ENCODE peak calls at places on chromosomes 11 and 22, in eight cellular contexts. P is neural progenitor cell, O is PC-3, S is lung, D is glutamatergic neuron, I is WTC11, F is HFFc6, K is GM20000. X is an unnamed sample.

GRCh38 chr11:65588199-65589054 is 7.2 kb downstream of the KCNK7 start:
- DNase-seq in D (peak; percentile 62), I (peak; percentile 80), P (peak; percentile 76), S (no peak), O (peak; percentile 65), F (peak; percentile 46), K (peak; percentile 97), X (no peak)

GRCh38 chr11:44916316-44916715 is 34.4 kb downstream of the TP53I11 start:
- DNase-seq in D (no peak), I (no peak), S (no peak), O (no peak), F (no peak), P (no peak), K (no peak), X (no peak)

GRCh38 chr11:73072935-73073481 is 69.1 kb downstream of the FCHSD2 start:
- DNase-seq in D (no peak), K (peak; percentile 27), I (no peak), F (peak; percentile 1), P (no peak), O (peak; percentile 81), S (no peak), X (no peak)

GRCh38 chr22:46322711-46323110 is 12.8 kb upstream of the TRMU start:
- DNase-seq in O (no peak), F (no peak), I (no peak), S (no peak), P (no peak), D (no peak), K (no peak), X (no peak)

GRCh38 chr11:101880208-101880607 is 34.6 kb upstream of the CEP126 start:
- DNase-seq in S (no peak), F (peak; percentile 34), O (peak; percentile 78), K (peak; percentile 15), I (no peak), P (peak; percentile 33), D (no peak), X (no peak)

GRCh38 chr11:64533501-64533900 is 57.5 kb upstream of the SLC22A12 start:
- DNase-seq in I (no peak), F (no peak), O (no peak), S (no peak), D (no peak), P (no peak), K (no peak), X (no peak)

GRCh38 chr22:27204817-27205216 is 547.4 kb downstream of the MIAT start:
- DNase-seq in K (no peak), I (no peak), P (no peak), D (no peak), S (no peak), O (no peak), F (no peak), X (no peak)

GRCh38 chr11:94516725-94517124 is 4.5 kb downstream of the C11orf97 start:
- DNase-seq in K (no peak), I (no peak), O (no peak), F (no peak), P (no peak), D (no peak), S (no peak), X (no peak)

GRCh38 chr22:20656902-20657836 is 116.7 kb upstream of the SERPIND1 start:
- DNase-seq in D (no peak), P (no peak), K (no peak), S (no peak), F (no peak), I (no peak), O (no peak), X (no peak)

GRCh38 chr11:74453373-74453975 is 13.9 kb downstream of the KCNE3 start:
- DNase-seq in F (peak; percentile 25), D (peak; percentile 75), P (peak; percentile 81), O (peak; percentile 87), K (peak; percentile 77), S (peak; percentile 73), I (peak; percentile 87), X (peak; percentile 58)

GRCh38 chr11:96817488-96817887 is 427.7 kb downstream of the JRKL start:
- DNase-seq in F (peak; percentile 43), D (no peak), P (no peak), K (no peak), I (no peak), S (no peak), O (peak; percentile 44), X (no peak)

GRCh38 chr22:39266398-39267030 is 21.7 kb upstream of the PDGFB start:
- DNase-seq in P (no peak), I (no peak), K (peak; percentile 83), O (no peak), D (no peak), F (peak; percentile 13), S (no peak), X (no peak)

GRCh38 chr11:66008468-66009101 is 3.2 kb upstream of the CST6 start:
- DNase-seq in I (no peak), S (no peak), K (peak; percentile 16), P (no peak), O (peak; percentile 53), D (no peak), F (no peak), X (no peak)

GRCh38 chr22:37121887-37122591 is 12.5 kb upstream of the TMPRSS6 start:
- DNase-seq in O (peak; percentile 56), S (no peak), I (no peak), K (peak; percentile 87), F (peak; percentile 20), P (no peak), D (no peak), X (no peak)

GRCh38 chr22:31122196-31122531 is 602 bp upstream of the INPP5J start:
- DNase-seq in D (no peak), P (no peak), F (no peak), S (no peak), K (no peak), I (no peak), O (no peak), X (no peak)

GRCh38 chr11:126443120-126443519 is 87.6 kb downstream of the ST3GAL4 start:
- DNase-seq in F (no peak), S (no peak), O (no peak), P (peak; percentile 45), I (no peak), K (no peak), D (peak; percentile 31), X (no peak)

GRCh38 chr11:15819679-15820286 is 536.6 kb downstream of the SOX6 start:
- DNase-seq in K (peak; percentile 53), F (peak; percentile 25), P (peak; percentile 74), S (peak; percentile 72), O (peak; percentile 52), D (peak; percentile 83), I (peak; percentile 77), X (peak; percentile 80)

GRCh38 chr22:23834830-23835772 is 3.7 kb downstream of the DERL3 start:
- DNase-seq in I (peak; percentile 0), O (no peak), S (no peak), D (peak; percentile 63), P (no peak), F (no peak), K (no peak), X (no peak)

GRCh38 chr11:46698597-46698996 is 1.8 kb downstream of the ARHGAP1 start:
- DNase-seq in O (no peak), K (no peak), F (no peak), S (no peak), D (no peak), P (no peak), I (no peak), X (no peak)

GRCh38 chr22:22908941-22909604 is 21.5 kb downstream of the IGLL5 start:
- DNase-seq in S (no peak), I (no peak), D (no peak), K (no peak), O (no peak), P (no peak), F (no peak), X (no peak)

GRCh38 chr11:130813638-130814037 is 102.6 kb downstream of the SNX19 start:
- DNase-seq in O (no peak), D (no peak), F (no peak), K (no peak), I (no peak), P (no peak), S (no peak), X (no peak)

DNA sequence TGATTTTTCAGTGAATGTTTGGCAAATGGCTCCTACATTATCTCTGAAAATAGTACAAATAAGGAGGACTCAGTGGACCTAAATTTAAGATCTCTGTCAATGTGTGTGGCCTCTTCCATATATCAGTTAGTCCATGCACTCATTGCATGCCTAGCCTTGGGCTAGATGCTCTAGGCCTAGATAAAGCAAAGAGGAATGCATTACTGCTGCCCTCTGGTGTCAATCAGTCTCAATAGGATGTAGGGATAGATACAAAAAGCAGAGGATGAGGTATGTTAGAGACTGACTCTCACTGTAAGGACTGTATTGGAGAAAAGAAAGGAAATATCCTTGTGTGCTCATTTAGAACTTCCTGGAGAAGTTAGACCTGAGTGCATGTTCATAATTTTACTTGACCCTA is 42.0 kb downstream of the MS4A2 start:
- DNase-seq in D (no peak), K (peak; percentile 33), P (peak; percentile 69), S (no peak), F (peak; percentile 2), O (peak; percentile 83), I (peak; percentile 22), X (peak; percentile 22)
- TF ChIP-seq CTCF in D (peak; percentile 18), K (no peak), P (peak; percentile 57), S (no peak), F (no peak), O (peak; percentile 88), I (peak; percentile 29), X (peak; percentile 53)

DNA sequence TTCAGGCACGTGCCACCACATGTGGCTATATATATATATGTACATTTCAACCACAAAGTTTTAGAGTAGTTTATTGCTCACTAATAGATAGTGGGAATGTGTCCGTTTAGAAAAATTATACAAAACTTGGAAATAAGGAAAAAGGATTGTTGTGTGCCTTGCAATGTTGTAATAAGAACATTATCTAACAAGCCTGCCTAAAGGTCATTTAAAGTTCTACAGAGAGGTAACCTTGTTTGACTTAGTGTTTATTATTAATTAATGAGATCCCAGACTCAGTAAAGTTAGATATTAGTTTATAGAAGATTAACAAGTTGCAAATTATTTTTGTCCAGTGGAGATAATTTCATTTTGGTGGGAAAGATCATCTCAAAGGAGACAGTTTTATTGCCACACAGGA is 5.5 kb upstream of the PATL1 start:
- DNase-seq in O (no peak), I (no peak), P (no peak), K (no peak), D (no peak), S (no peak), F (no peak), X (no peak)
- TF ChIP-seq CTCF in O (no peak), I (no peak), P (no peak), K (no peak), D (no peak), S (no peak), F (no peak), X (no peak)

DNA sequence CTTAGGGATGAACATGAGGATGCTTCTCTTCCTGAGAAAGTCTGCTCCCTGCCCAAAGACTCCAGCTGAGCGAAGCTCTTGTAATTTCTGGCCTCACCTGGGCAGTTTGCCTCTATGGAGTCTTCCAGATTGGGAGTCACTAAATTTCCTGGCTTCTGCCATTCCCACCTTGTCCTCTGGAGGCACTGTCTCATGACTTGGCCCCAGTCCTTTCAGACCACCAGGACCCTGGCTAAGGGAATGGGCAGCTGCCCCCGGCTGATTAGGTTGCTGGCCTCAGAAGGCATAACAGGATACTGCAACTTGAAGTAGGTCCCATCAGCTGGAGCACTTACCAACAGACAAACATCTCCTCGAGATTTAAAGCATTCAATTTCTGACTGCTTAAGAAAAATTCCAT is 128.1 kb upstream of the SPON1 start:
- DNase-seq in F (no peak), S (no peak), O (peak; percentile 12), D (peak; percentile 47), P (peak; percentile 65), I (peak; percentile 74), K (no peak), X (peak; percentile 34)
- TF ChIP-seq CTCF in F (peak; percentile 39), S (no peak), O (peak; percentile 58), D (peak; percentile 72), P (peak; percentile 72), I (peak; percentile 66), K (peak; percentile 30), X (peak; percentile 56)

GRCh38 chr11:122655527-122656072 is at the start of gene UBASH3B:
- DNase-seq in S (peak; percentile 79), D (peak; percentile 83), P (peak; percentile 89), K (peak; percentile 77), I (peak; percentile 82), F (peak; percentile 89), O (peak; percentile 96), X (peak; percentile 67)
- TF ChIP-seq CTCF in S (no peak), D (no peak), P (peak; percentile 11), K (no peak), I (no peak), F (no peak), O (no peak), X (no peak)

X was measured in neural crest cell.